ENCODE peak calls at places on chromosomes 16 and 17, in ten cellular contexts. One of them, this sample, is unnamed.

GRCh38 chr17:72118588-72119279 is 2.1 kb upstream of the SOX9 start:
- DNase-seq in left lung: peak
- DNase-seq in fibroblast of lung: peak
- DNase-seq in A549: peak
- DNase-seq in colonic mucosa: peak
- DNase-seq in A673: peak
- DNase-seq in AG04450: peak
- DNase-seq in ascending aorta: no peak
- DNase-seq in Panc1: no peak
- DNase-seq in epithelial cell of esophagus: peak
- DNase-seq in this sample: peak

GRCh38 chr17:5325851-5326250 is 43.8 kb downstream of the RABEP1 start:
- DNase-seq in epithelial cell of esophagus: no peak
- DNase-seq in ascending aorta: no peak
- DNase-seq in AG04450: no peak
- DNase-seq in A549: no peak
- DNase-seq in A673: no peak
- DNase-seq in fibroblast of lung: no peak
- DNase-seq in left lung: no peak
- DNase-seq in colonic mucosa: no peak
- DNase-seq in Panc1: no peak
- DNase-seq in this sample: no peak

GRCh38 chr16:50284131-50284911 is 18.0 kb downstream of the ADCY7 start:
- DNase-seq in ascending aorta: no peak
- DNase-seq in left lung: peak
- DNase-seq in epithelial cell of esophagus: no peak
- DNase-seq in colonic mucosa: peak
- DNase-seq in A673: no peak
- DNase-seq in AG04450: no peak
- DNase-seq in A549: no peak
- DNase-seq in Panc1: no peak
- DNase-seq in fibroblast of lung: no peak
- DNase-seq in this sample: no peak

GRCh38 chr17:78706271-78706915 is 75.7 kb downstream of the CYTH1 start:
- DNase-seq in left lung: no peak
- DNase-seq in A549: peak
- DNase-seq in A673: no peak
- DNase-seq in epithelial cell of esophagus: peak
- DNase-seq in colonic mucosa: no peak
- DNase-seq in ascending aorta: no peak
- DNase-seq in Panc1: no peak
- DNase-seq in AG04450: no peak
- DNase-seq in fibroblast of lung: peak
- DNase-seq in this sample: peak

GRCh38 chr16:89841275-89841674 is 13.0 kb downstream of the SPIRE2 start:
- DNase-seq in epithelial cell of esophagus: no peak
- DNase-seq in fibroblast of lung: no peak
- DNase-seq in colonic mucosa: no peak
- DNase-seq in A549: no peak
- DNase-seq in A673: no peak
- DNase-seq in left lung: no peak
- DNase-seq in ascending aorta: no peak
- DNase-seq in AG04450: no peak
- DNase-seq in Panc1: no peak
- DNase-seq in this sample: no peak

GRCh38 chr16:14131774-14132695 is 60.9 kb downstream of the MRTFB start:
- DNase-seq in Panc1: no peak
- DNase-seq in left lung: no peak
- DNase-seq in AG04450: no peak
- DNase-seq in epithelial cell of esophagus: no peak
- DNase-seq in colonic mucosa: no peak
- DNase-seq in A673: no peak
- DNase-seq in fibroblast of lung: peak
- DNase-seq in ascending aorta: no peak
- DNase-seq in A549: peak
- DNase-seq in this sample: no peak

GRCh38 chr16:1771072-1771863 is at the start of gene NME3:
- DNase-seq in A673: peak
- DNase-seq in ascending aorta: peak
- DNase-seq in left lung: peak
- DNase-seq in fibroblast of lung: peak
- DNase-seq in epithelial cell of esophagus: peak
- DNase-seq in AG04450: no peak
- DNase-seq in A549: peak
- DNase-seq in colonic mucosa: peak
- DNase-seq in Panc1: no peak
- DNase-seq in this sample: peak

GRCh38 chr17:13154403-13154802 is 136.6 kb upstream of the ELAC2 start:
- DNase-seq in colonic mucosa: no peak
- DNase-seq in A673: no peak
- DNase-seq in epithelial cell of esophagus: no peak
- DNase-seq in AG04450: no peak
- DNase-seq in Panc1: no peak
- DNase-seq in ascending aorta: no peak
- DNase-seq in fibroblast of lung: peak
- DNase-seq in left lung: no peak
- DNase-seq in A549: no peak
- DNase-seq in this sample: peak

GRCh38 chr17:27572665-27573064 is 58.3 kb upstream of the LGALS9 start:
- DNase-seq in A673: no peak
- DNase-seq in A549: no peak
- DNase-seq in fibroblast of lung: peak
- DNase-seq in AG04450: no peak
- DNase-seq in left lung: no peak
- DNase-seq in colonic mucosa: no peak
- DNase-seq in epithelial cell of esophagus: no peak
- DNase-seq in Panc1: no peak
- DNase-seq in ascending aorta: no peak
- DNase-seq in this sample: no peak

GRCh38 chr17:41539071-41539492 is 11.0 kb upstream of the KRT19 start:
- DNase-seq in A673: no peak
- DNase-seq in ascending aorta: no peak
- DNase-seq in A549: no peak
- DNase-seq in fibroblast of lung: no peak
- DNase-seq in Panc1: no peak
- DNase-seq in epithelial cell of esophagus: no peak
- DNase-seq in AG04450: no peak
- DNase-seq in colonic mucosa: no peak
- DNase-seq in left lung: no peak
- DNase-seq in this sample: no peak

GRCh38 chr16:1991135-1991551 is 1.4 kb downstream of the SYNGR3 start:
- DNase-seq in left lung: no peak
- DNase-seq in A549: no peak
- DNase-seq in ascending aorta: no peak
- DNase-seq in epithelial cell of esophagus: no peak
- DNase-seq in fibroblast of lung: no peak
- DNase-seq in A673: no peak
- DNase-seq in AG04450: no peak
- DNase-seq in colonic mucosa: peak
- DNase-seq in Panc1: no peak
- DNase-seq in this sample: no peak

GRCh38 chr16:86598607-86599318 is 20.4 kb downstream of the FOXL1 start:
- DNase-seq in A673: no peak
- DNase-seq in colonic mucosa: no peak
- DNase-seq in AG04450: no peak
- DNase-seq in epithelial cell of esophagus: no peak
- DNase-seq in left lung: no peak
- DNase-seq in Panc1: no peak
- DNase-seq in A549: no peak
- DNase-seq in ascending aorta: peak
- DNase-seq in fibroblast of lung: peak
- DNase-seq in this sample: no peak

GRCh38 chr17:72937687-72938086 is 154.8 kb downstream of the SLC39A11 start:
- DNase-seq in left lung: no peak
- DNase-seq in AG04450: no peak
- DNase-seq in epithelial cell of esophagus: no peak
- DNase-seq in A549: no peak
- DNase-seq in A673: no peak
- DNase-seq in fibroblast of lung: no peak
- DNase-seq in colonic mucosa: no peak
- DNase-seq in ascending aorta: no peak
- DNase-seq in Panc1: no peak
- DNase-seq in this sample: no peak

GRCh38 chr17:27226611-27227234 is 67.2 kb upstream of the WSB1 start:
- DNase-seq in left lung: no peak
- DNase-seq in Panc1: no peak
- DNase-seq in ascending aorta: no peak
- DNase-seq in AG04450: peak
- DNase-seq in colonic mucosa: no peak
- DNase-seq in epithelial cell of esophagus: peak
- DNase-seq in A549: peak
- DNase-seq in A673: no peak
- DNase-seq in fibroblast of lung: peak
- DNase-seq in this sample: peak

GRCh38 chr16:50273888-50274770 is 7.8 kb downstream of the ADCY7 start:
- DNase-seq in ascending aorta: no peak
- DNase-seq in left lung: peak
- DNase-seq in A549: no peak
- DNase-seq in colonic mucosa: peak
- DNase-seq in AG04450: no peak
- DNase-seq in fibroblast of lung: no peak
- DNase-seq in A673: no peak
- DNase-seq in epithelial cell of esophagus: no peak
- DNase-seq in Panc1: no peak
- DNase-seq in this sample: no peak

GRCh38 chr17:79082311-79083190 is 7.9 kb downstream of the ENGASE start:
- DNase-seq in AG04450: no peak
- DNase-seq in fibroblast of lung: no peak
- DNase-seq in colonic mucosa: peak
- DNase-seq in epithelial cell of esophagus: peak
- DNase-seq in A549: peak
- DNase-seq in ascending aorta: no peak
- DNase-seq in Panc1: no peak
- DNase-seq in left lung: no peak
- DNase-seq in A673: peak
- DNase-seq in this sample: no peak

GRCh38 chr17:34076743-34077631 is 178.1 kb upstream of the CCL2 start:
- DNase-seq in Panc1: no peak
- DNase-seq in fibroblast of lung: no peak
- DNase-seq in A549: no peak
- DNase-seq in A673: no peak
- DNase-seq in ascending aorta: no peak
- DNase-seq in epithelial cell of esophagus: no peak
- DNase-seq in AG04450: no peak
- DNase-seq in left lung: no peak
- DNase-seq in colonic mucosa: no peak
- DNase-seq in this sample: no peak

GRCh38 chr16:85130707-85131028 is 18.4 kb upstream of the CIBAR2 start:
- DNase-seq in epithelial cell of esophagus: no peak
- DNase-seq in A549: no peak
- DNase-seq in fibroblast of lung: no peak
- DNase-seq in Panc1: no peak
- DNase-seq in colonic mucosa: no peak
- DNase-seq in left lung: no peak
- DNase-seq in A673: no peak
- DNase-seq in ascending aorta: no peak
- DNase-seq in AG04450: no peak
- DNase-seq in this sample: no peak

GRCh38 chr17:81267390-81268067 is 27.6 kb downstream of the SLC38A10 start:
- DNase-seq in A549: no peak
- DNase-seq in ascending aorta: no peak
- DNase-seq in A673: no peak
- DNase-seq in colonic mucosa: no peak
- DNase-seq in fibroblast of lung: no peak
- DNase-seq in left lung: no peak
- DNase-seq in AG04450: no peak
- DNase-seq in epithelial cell of esophagus: no peak
- DNase-seq in Panc1: no peak
- DNase-seq in this sample: no peak

GRCh38 chr17:4532860-4533521 is 22.2 kb downstream of the MYBBP1A start:
- DNase-seq in ascending aorta: no peak
- DNase-seq in Panc1: no peak
- DNase-seq in epithelial cell of esophagus: no peak
- DNase-seq in fibroblast of lung: no peak
- DNase-seq in colonic mucosa: no peak
- DNase-seq in A673: no peak
- DNase-seq in A549: no peak
- DNase-seq in AG04450: no peak
- DNase-seq in left lung: no peak
- DNase-seq in this sample: no peak

GRCh38 chr17:43927101-43927935 is 15.0 kb downstream of the PPY start:
- DNase-seq in colonic mucosa: peak
- DNase-seq in A549: no peak
- DNase-seq in A673: no peak
- DNase-seq in epithelial cell of esophagus: no peak
- DNase-seq in ascending aorta: no peak
- DNase-seq in Panc1: no peak
- DNase-seq in AG04450: no peak
- DNase-seq in fibroblast of lung: no peak
- DNase-seq in left lung: no peak
- DNase-seq in this sample: no peak
- H3K4me3 ChIP-seq in colonic mucosa: peak
- H3K4me3 ChIP-seq in A549: no peak
- H3K4me3 ChIP-seq in A673: no peak
- H3K4me3 ChIP-seq in epithelial cell of esophagus: peak
- H3K4me3 ChIP-seq in ascending aorta: peak
- H3K4me3 ChIP-seq in Panc1: peak
- H3K4me3 ChIP-seq in AG04450: no peak
- H3K4me3 ChIP-seq in fibroblast of lung: no peak
- H3K4me3 ChIP-seq in left lung: no peak
- H3K4me3 ChIP-seq in this sample: no peak

GRCh38 chr17:31527606-31528005 is 136.1 kb downstream of the RAB11FIP4 start:
- DNase-seq in AG04450: no peak
- DNase-seq in left lung: no peak
- DNase-seq in fibroblast of lung: peak
- DNase-seq in A673: no peak
- DNase-seq in epithelial cell of esophagus: no peak
- DNase-seq in ascending aorta: no peak
- DNase-seq in A549: no peak
- DNase-seq in colonic mucosa: no peak
- DNase-seq in Panc1: no peak
- DNase-seq in this sample: peak
- TF ChIP-seq CTCF in AG04450: peak
- TF ChIP-seq CTCF in left lung: no peak
- TF ChIP-seq CTCF in fibroblast of lung: no peak
- TF ChIP-seq CTCF in A673: no peak
- TF ChIP-seq CTCF in epithelial cell of esophagus: no peak
- TF ChIP-seq CTCF in ascending aorta: peak
- TF ChIP-seq CTCF in A549: no peak
- TF ChIP-seq CTCF in colonic mucosa: no peak
- TF ChIP-seq CTCF in Panc1: no peak
- TF ChIP-seq CTCF in this sample: no peak

GRCh38 chr16:55989569-55989907 is 114.4 kb upstream of the CES5A start:
- DNase-seq in colonic mucosa: no peak
- DNase-seq in ascending aorta: no peak
- DNase-seq in epithelial cell of esophagus: no peak
- DNase-seq in A549: no peak
- DNase-seq in A673: no peak
- DNase-seq in left lung: no peak
- DNase-seq in Panc1: no peak
- DNase-seq in fibroblast of lung: no peak
- DNase-seq in AG04450: no peak
- DNase-seq in this sample: no peak
- H3K4me3 ChIP-seq in colonic mucosa: no peak
- H3K4me3 ChIP-seq in ascending aorta: no peak
- H3K4me3 ChIP-seq in epithelial cell of esophagus: no peak
- H3K4me3 ChIP-seq in A549: no peak
- H3K4me3 ChIP-seq in A673: no peak
- H3K4me3 ChIP-seq in left lung: no peak
- H3K4me3 ChIP-seq in Panc1: no peak
- H3K4me3 ChIP-seq in fibroblast of lung: no peak
- H3K4me3 ChIP-seq in AG04450: no peak
- H3K4me3 ChIP-seq in this sample: no peak

GRCh38 chr16:29916979-29917378 is 9.0 kb downstream of the KCTD13 start:
- DNase-seq in A673: no peak
- DNase-seq in fibroblast of lung: no peak
- DNase-seq in colonic mucosa: no peak
- DNase-seq in AG04450: no peak
- DNase-seq in left lung: no peak
- DNase-seq in ascending aorta: no peak
- DNase-seq in Panc1: no peak
- DNase-seq in epithelial cell of esophagus: no peak
- DNase-seq in A549: no peak
- DNase-seq in this sample: no peak
- TF ChIP-seq CTCF in A673: no peak
- TF ChIP-seq CTCF in fibroblast of lung: no peak
- TF ChIP-seq CTCF in colonic mucosa: no peak
- TF ChIP-seq CTCF in AG04450: no peak
- TF ChIP-seq CTCF in left lung: no peak
- TF ChIP-seq CTCF in ascending aorta: no peak
- TF ChIP-seq CTCF in Panc1: no peak
- TF ChIP-seq CTCF in epithelial cell of esophagus: peak
- TF ChIP-seq CTCF in A549: no peak
- TF ChIP-seq CTCF in this sample: no peak